ENCODE peak calls at places on chromosomes 3 and 15, in six cellular contexts. One of them, this sample, is unnamed.
A peak's percentile ranks its signal among the peaks of the same experiment; 100 is the strongest.

GRCh38 chr15:94175420-94175819 is 55.9 kb upstream of the MCTP2 start:
- DNase-seq in neural progenitor cell: no peak
- DNase-seq in IMR-90: no peak
- DNase-seq in foreskin fibroblast: no peak
- DNase-seq in uterus: no peak
- DNase-seq in upper lobe of left lung: no peak
- DNase-seq in this sample: no peak

GRCh38 chr3:172965256-172965655 is 175.8 kb downstream of the SPATA16 start:
- DNase-seq in upper lobe of left lung: no peak
- DNase-seq in neural progenitor cell: no peak
- DNase-seq in IMR-90: peak; percentile 50
- DNase-seq in uterus: no peak
- DNase-seq in foreskin fibroblast: peak; percentile 39
- DNase-seq in this sample: peak; percentile 14

GRCh38 chr15:79815468-79815867 is 81.3 kb downstream of the MTHFS start:
- DNase-seq in foreskin fibroblast: no peak
- DNase-seq in uterus: no peak
- DNase-seq in upper lobe of left lung: no peak
- DNase-seq in IMR-90: no peak
- DNase-seq in neural progenitor cell: no peak
- DNase-seq in this sample: no peak

GRCh38 chr15:47337836-47338235 is 379.5 kb upstream of the SEMA6D start:
- DNase-seq in foreskin fibroblast: no peak
- DNase-seq in upper lobe of left lung: no peak
- DNase-seq in IMR-90: no peak
- DNase-seq in neural progenitor cell: no peak
- DNase-seq in uterus: no peak
- DNase-seq in this sample: no peak

GRCh38 chr15:59528965-59529402 is 82.6 kb upstream of the GCNT3 start:
- DNase-seq in uterus: peak; percentile 87
- DNase-seq in neural progenitor cell: peak; percentile 91
- DNase-seq in foreskin fibroblast: peak; percentile 93
- DNase-seq in IMR-90: peak; percentile 81
- DNase-seq in upper lobe of left lung: no peak
- DNase-seq in this sample: peak; percentile 52

GRCh38 chr3:120348981-120349818 is at the start of gene LRRC58:
- DNase-seq in neural progenitor cell: peak; percentile 92
- DNase-seq in uterus: peak; percentile 85
- DNase-seq in upper lobe of left lung: peak; percentile 99
- DNase-seq in foreskin fibroblast: peak; percentile 99
- DNase-seq in IMR-90: peak; percentile 91
- DNase-seq in this sample: peak; percentile 55

GRCh38 chr3:53114011-53114400 is 16.2 kb downstream of the RFT1 start:
- DNase-seq in uterus: peak; percentile 84
- DNase-seq in IMR-90: peak; percentile 78
- DNase-seq in upper lobe of left lung: no peak
- DNase-seq in neural progenitor cell: peak; percentile 87
- DNase-seq in foreskin fibroblast: peak; percentile 90
- DNase-seq in this sample: peak; percentile 29

GRCh38 chr3:24133441-24133840 is 188.4 kb downstream of the NR1D2 start:
- DNase-seq in uterus: no peak
- DNase-seq in upper lobe of left lung: no peak
- DNase-seq in foreskin fibroblast: no peak
- DNase-seq in neural progenitor cell: no peak
- DNase-seq in IMR-90: no peak
- DNase-seq in this sample: no peak

GRCh38 chr3:43389388-43390254 is 103.3 kb downstream of the SNRK start:
- DNase-seq in foreskin fibroblast: peak; percentile 25
- DNase-seq in neural progenitor cell: no peak
- DNase-seq in upper lobe of left lung: no peak
- DNase-seq in IMR-90: peak; percentile 88
- DNase-seq in uterus: peak; percentile 55
- DNase-seq in this sample: no peak

GRCh38 chr3:14001136-14001535 is 121.3 kb upstream of the WNT7A start:
- DNase-seq in uterus: no peak
- DNase-seq in neural progenitor cell: no peak
- DNase-seq in upper lobe of left lung: no peak
- DNase-seq in IMR-90: peak; percentile 39
- DNase-seq in foreskin fibroblast: no peak
- DNase-seq in this sample: no peak

GRCh38 chr3:14814473-14814872 is 4.3 kb upstream of the FGD5 start:
- DNase-seq in IMR-90: no peak
- DNase-seq in foreskin fibroblast: no peak
- DNase-seq in upper lobe of left lung: no peak
- DNase-seq in neural progenitor cell: no peak
- DNase-seq in uterus: no peak
- DNase-seq in this sample: no peak

GRCh38 chr3:108131105-108131794 is 40.4 kb upstream of the CD47 start:
- DNase-seq in IMR-90: peak; percentile 96
- DNase-seq in uterus: no peak
- DNase-seq in neural progenitor cell: no peak
- DNase-seq in foreskin fibroblast: peak; percentile 90
- DNase-seq in upper lobe of left lung: no peak
- DNase-seq in this sample: peak; percentile 71

GRCh38 chr3:14959358-14959943 is 12.1 kb downstream of the NR2C2 start:
- DNase-seq in IMR-90: no peak
- DNase-seq in neural progenitor cell: no peak
- DNase-seq in upper lobe of left lung: no peak
- DNase-seq in uterus: no peak
- DNase-seq in foreskin fibroblast: no peak
- DNase-seq in this sample: no peak

DNA sequence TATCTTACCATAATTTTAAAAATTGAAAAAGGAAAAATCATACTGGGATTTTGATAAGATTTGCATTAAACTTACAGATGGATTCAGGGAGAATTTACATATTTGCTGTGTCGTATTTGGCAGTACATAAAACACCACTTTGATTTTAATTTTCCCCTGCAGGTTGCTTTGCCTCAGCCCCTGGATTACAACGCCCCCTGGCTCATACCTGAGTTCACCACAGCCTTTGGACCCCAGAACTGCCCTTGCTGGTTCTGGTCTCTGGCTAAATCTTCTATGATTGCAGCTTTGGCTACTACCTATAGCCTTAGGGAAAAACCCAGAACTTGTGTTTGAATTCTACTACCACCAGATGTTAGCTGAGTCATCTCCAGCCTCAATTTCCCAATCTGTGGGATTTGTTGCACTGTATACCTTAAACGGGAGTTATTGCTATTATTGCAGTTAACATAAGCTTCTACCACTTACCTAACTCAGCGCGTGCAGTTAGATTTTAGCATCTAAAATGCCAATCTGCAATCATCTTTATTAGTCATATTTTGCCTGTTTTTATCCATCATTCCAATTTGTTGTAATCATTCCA is 315.7 kb upstream of the GADL1 start:
- DNase-seq in foreskin fibroblast: no peak
- DNase-seq in IMR-90: no peak
- DNase-seq in uterus: no peak
- DNase-seq in upper lobe of left lung: no peak
- DNase-seq in neural progenitor cell: peak; percentile 39
- DNase-seq in this sample: no peak
- TF ChIP-seq CTCF in foreskin fibroblast: no peak
- TF ChIP-seq CTCF in IMR-90: peak; percentile 11
- TF ChIP-seq CTCF in uterus: no peak
- TF ChIP-seq CTCF in upper lobe of left lung: no peak
- TF ChIP-seq CTCF in neural progenitor cell: peak; percentile 50
- TF ChIP-seq CTCF in this sample: no peak

DNA sequence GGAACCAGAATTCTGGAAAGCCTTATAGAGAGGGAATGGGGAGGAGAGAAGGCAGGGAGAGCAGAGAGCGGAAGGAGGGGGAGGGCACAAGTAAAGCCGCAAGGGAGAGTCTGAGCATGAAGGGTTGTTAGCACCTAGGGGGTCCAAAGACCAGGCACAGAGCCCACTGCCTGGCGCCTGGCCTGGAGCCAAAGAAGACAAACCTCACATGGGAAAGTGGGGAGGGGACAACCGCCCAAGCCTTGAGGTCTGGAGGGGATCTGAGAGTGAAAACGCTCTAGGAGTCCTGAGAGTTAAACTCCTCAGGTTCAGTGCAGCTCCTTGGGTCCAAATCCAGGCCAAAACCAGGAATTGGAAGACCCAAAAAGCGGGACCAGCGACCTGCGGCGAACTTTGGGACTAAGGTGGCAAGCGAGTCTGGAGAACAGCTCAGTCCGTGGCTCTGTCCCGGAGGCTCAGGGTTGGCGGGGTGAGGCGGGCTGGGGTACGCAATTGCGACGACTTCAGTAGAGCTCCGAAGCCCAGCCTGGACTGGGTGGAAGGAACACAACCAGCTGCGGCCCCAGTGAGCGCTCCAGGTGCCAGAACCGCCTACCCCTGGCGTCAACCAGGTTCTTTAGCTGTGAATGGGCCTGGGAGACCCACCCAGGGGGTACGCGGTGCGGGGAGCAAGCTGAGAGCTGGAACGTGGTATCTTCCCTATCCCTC is 807 bp upstream of the INAFM2 start:
- DNase-seq in neural progenitor cell: no peak
- DNase-seq in uterus: no peak
- DNase-seq in upper lobe of left lung: no peak
- DNase-seq in IMR-90: no peak
- DNase-seq in foreskin fibroblast: no peak
- DNase-seq in this sample: no peak
- H3K4me3 ChIP-seq in neural progenitor cell: peak overlapping the region; percentile 44
- H3K4me3 ChIP-seq in uterus: peak overlapping the region; percentile 35
- H3K4me3 ChIP-seq in upper lobe of left lung: peak overlapping the region; percentile 77
- H3K4me3 ChIP-seq in IMR-90: peak overlapping the region; percentile 89
- H3K4me3 ChIP-seq in foreskin fibroblast: peak overlapping the region; percentile 41
- H3K4me3 ChIP-seq in this sample: no peak overlapping the region

GRCh38 chr15:33623010-33623409 is 312.2 kb downstream of the RYR3 start:
- DNase-seq in IMR-90: no peak
- DNase-seq in foreskin fibroblast: no peak
- DNase-seq in neural progenitor cell: peak; percentile 19
- DNase-seq in uterus: no peak
- DNase-seq in upper lobe of left lung: no peak
- DNase-seq in this sample: no peak
- TF ChIP-seq CTCF in IMR-90: no peak
- TF ChIP-seq CTCF in foreskin fibroblast: no peak
- TF ChIP-seq CTCF in neural progenitor cell: peak; percentile 54
- TF ChIP-seq CTCF in uterus: no peak
- TF ChIP-seq CTCF in upper lobe of left lung: no peak
- TF ChIP-seq CTCF in this sample: no peak

GRCh38 chr3:66443404-66443803 is 57.4 kb downstream of the LRIG1 start:
- DNase-seq in upper lobe of left lung: no peak
- DNase-seq in uterus: no peak
- DNase-seq in neural progenitor cell: no peak
- DNase-seq in foreskin fibroblast: no peak
- DNase-seq in IMR-90: no peak
- DNase-seq in this sample: no peak
- H3K4me3 ChIP-seq in upper lobe of left lung: no peak overlapping the region
- H3K4me3 ChIP-seq in uterus: no peak overlapping the region
- H3K4me3 ChIP-seq in neural progenitor cell: no peak overlapping the region
- H3K4me3 ChIP-seq in foreskin fibroblast: no peak overlapping the region
- H3K4me3 ChIP-seq in IMR-90: no peak overlapping the region
- H3K4me3 ChIP-seq in this sample: no peak overlapping the region